ENCODE peak calls at places on chromosome 2, in six cellular contexts. O, A, J, X, D and S are unnamed samples.

GRCh38 chr2:187390891-187391290 is 57.2 kb downstream of the CALCRL start:
- DNase-seq in O (peak), A (peak), J (no peak), X (no peak), D (no peak), S (peak)

GRCh38 chr2:119544075-119545031 is at the start of gene CFAP221:
- DNase-seq in O (peak), A (peak), J (peak), X (peak), D (peak), S (peak)

GRCh38 chr2:157895531-157895930 is 19.4 kb upstream of the ACVR1 start:
- DNase-seq in O (no peak), A (peak), J (no peak), X (no peak), D (no peak), S (peak)

GRCh38 chr2:150449856-150450255 is 37.6 kb downstream of the RND3 start:
- DNase-seq in O (no peak), A (no peak), J (no peak), X (no peak), D (no peak), S (no peak)

GRCh38 chr2:32008811-32009478 is 1.9 kb downstream of the MEMO1 start:
- DNase-seq in O (no peak), A (peak), J (no peak), X (no peak), D (no peak), S (peak)

GRCh38 chr2:143617803-143618415 is 488.7 kb downstream of the ARHGAP15 start:
- DNase-seq in O (no peak), A (no peak), J (no peak), X (no peak), D (no peak), S (no peak)

GRCh38 chr2:75317316-75317715 is 118.0 kb upstream of the TACR1 start:
- DNase-seq in O (no peak), A (no peak), J (no peak), X (no peak), D (no peak), S (no peak)

GRCh38 chr2:229431331-229431954 is 160.4 kb upstream of the PID1 start:
- DNase-seq in O (no peak), A (peak), J (no peak), X (no peak), D (no peak), S (peak)

GRCh38 chr2:43013821-43014345 is 212.5 kb downstream of the ZFP36L2 start:
- DNase-seq in O (no peak), A (no peak), J (no peak), X (no peak), D (peak), S (no peak)

GRCh38 chr2:46381871-46382270 is 84.7 kb downstream of the EPAS1 start:
- DNase-seq in O (no peak), A (no peak), J (no peak), X (no peak), D (no peak), S (no peak)

GRCh38 chr2:230660294-230661060 is 52.2 kb upstream of the CAB39 start:
- DNase-seq in O (no peak), A (peak), J (peak), X (peak), D (peak), S (no peak)

GRCh38 chr2:200763422-200763821 is 48.3 kb upstream of the BZW1 start:
- DNase-seq in O (no peak), A (no peak), J (no peak), X (no peak), D (no peak), S (no peak)

GRCh38 chr2:111135910-111136297 is 15.2 kb downstream of the BCL2L11 start:
- DNase-seq in O (peak), A (no peak), J (peak), X (no peak), D (no peak), S (no peak)

GRCh38 chr2:238423561-238424312 is 3.0 kb upstream of the ASB1 start:
- DNase-seq in O (no peak), A (no peak), J (no peak), X (no peak), D (no peak), S (no peak)

GRCh38 chr2:106885981-106886915 is at the start of gene ST6GAL2:
- DNase-seq in O (peak), A (peak), J (no peak), X (peak), D (no peak), S (no peak)

GRCh38 chr2:16096962-16097361 is 156.6 kb downstream of the MYCN start:
- DNase-seq in O (no peak), A (no peak), J (no peak), X (no peak), D (no peak), S (no peak)

GRCh38 chr2:37469126-37469525 is 124.7 kb downstream of the QPCT start:
- DNase-seq in O (no peak), A (no peak), J (no peak), X (no peak), D (no peak), S (no peak)

GRCh38 chr2:98912221-98912851 is 23.7 kb downstream of the CRACDL start:
- DNase-seq in O (peak), A (peak), J (no peak), X (peak), D (no peak), S (peak)

GRCh38 chr2:73289304-73289703 is 4.0 kb downstream of the EGR4 start:
- DNase-seq in O (no peak), A (no peak), J (no peak), X (no peak), D (no peak), S (no peak)

GRCh38 chr2:240229005-240229404 is 88.5 kb upstream of the OTOS start:
- DNase-seq in O (no peak), A (no peak), J (no peak), X (no peak), D (no peak), S (no peak)

GRCh38 chr2:172864182-172864581 is 128.5 kb downstream of the RAPGEF4 start:
- DNase-seq in O (no peak), A (peak), J (peak), X (peak), D (peak), S (no peak)

GRCh38 chr2:127661072-127661618 is 14.2 kb downstream of the LIMS2 start:
- DNase-seq in O (no peak), A (no peak), J (peak), X (peak), D (no peak), S (no peak)

GRCh38 chr2:196440413-196440812 is 199.1 kb upstream of the CCDC150 start:
- DNase-seq in O (no peak), A (peak), J (no peak), X (no peak), D (no peak), S (no peak)

GRCh38 chr2:127592761-127593227 is 53.2 kb upstream of the GPR17 start:
- DNase-seq in O (no peak), A (no peak), J (no peak), X (no peak), D (no peak), S (no peak)

GRCh38 chr2:23425338-23425871 is 40.4 kb downstream of the KLHL29 start:
- DNase-seq in O (no peak), A (no peak), J (no peak), X (no peak), D (peak), S (no peak)

DNA sequence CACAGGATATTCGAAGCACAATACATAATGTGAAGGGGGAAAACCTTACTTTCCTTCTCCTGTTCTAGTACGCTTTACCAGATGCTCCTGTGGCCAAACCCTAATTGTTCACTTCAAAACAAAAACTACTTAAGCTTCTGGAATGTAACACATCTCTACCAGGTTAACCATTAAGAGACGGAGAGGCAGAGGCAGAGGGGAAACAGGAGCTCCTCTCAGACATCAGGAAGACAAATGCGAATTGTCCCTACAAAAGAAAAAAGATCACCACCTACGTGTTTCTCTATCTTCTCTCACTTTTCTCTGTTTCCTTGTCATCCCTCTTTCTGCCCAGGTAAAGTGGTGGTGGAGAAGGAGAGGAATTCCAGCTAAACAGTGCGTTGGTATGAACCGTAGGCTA is 266.8 kb downstream of the NRXN1 start:
- DNase-seq in O (no peak), A (no peak), J (no peak), X (no peak), D (no peak), S (no peak)
- H3K4me3 ChIP-seq in O (no peak), A (no peak), J (no peak), X (no peak), D (no peak), S (no peak)

DNA sequence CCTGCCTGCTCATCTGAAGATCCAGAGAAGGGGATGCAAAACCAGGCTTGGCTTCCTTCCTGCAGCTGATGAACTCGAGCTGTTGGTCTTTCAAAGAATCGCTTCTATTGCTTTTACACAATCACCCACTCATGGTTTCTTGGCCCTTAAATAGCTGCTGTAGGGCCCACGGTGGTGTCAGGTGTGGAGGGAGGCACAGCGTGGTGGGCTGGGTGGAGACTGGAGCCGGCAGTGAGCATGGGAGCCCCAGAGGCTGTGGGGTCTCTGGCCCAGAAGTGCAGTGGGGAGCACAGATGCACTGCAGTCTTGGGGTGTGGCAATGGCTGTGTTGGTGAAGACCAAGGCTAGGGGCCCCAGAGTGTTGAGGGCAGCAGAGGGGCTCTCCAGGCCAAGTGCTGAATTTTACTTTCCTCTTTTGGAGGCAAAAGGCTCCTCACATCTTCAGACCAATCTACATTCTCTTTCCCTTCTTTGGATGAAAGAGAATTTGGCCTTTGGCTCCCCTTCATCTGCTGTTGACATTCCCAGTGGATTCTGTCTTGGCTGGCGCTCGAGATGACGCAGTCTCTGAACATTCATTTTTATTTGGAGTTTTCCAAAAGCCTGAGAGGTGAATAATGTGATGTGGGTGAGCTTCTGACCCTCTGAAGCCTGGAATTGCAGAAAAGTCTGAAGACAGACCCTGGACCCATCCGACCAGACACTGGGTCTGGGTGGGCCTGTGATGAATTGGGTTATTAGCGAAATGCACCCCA is 70.1 kb upstream of the ASB18 start:
- DNase-seq in O (no peak), A (no peak), J (no peak), X (peak), D (no peak), S (no peak)
- H3K4me3 ChIP-seq in O (no peak), A (no peak), J (no peak), X (no peak), D (no peak), S (no peak)

GRCh38 chr2:232523682-232524597 is 2.0 kb upstream of the CHRND start:
- DNase-seq in O (peak), A (peak), J (no peak), X (no peak), D (no peak), S (peak)
- H3K4me3 ChIP-seq in O (peak), A (no peak), J (peak), X (peak), D (peak), S (no peak)

DNA sequence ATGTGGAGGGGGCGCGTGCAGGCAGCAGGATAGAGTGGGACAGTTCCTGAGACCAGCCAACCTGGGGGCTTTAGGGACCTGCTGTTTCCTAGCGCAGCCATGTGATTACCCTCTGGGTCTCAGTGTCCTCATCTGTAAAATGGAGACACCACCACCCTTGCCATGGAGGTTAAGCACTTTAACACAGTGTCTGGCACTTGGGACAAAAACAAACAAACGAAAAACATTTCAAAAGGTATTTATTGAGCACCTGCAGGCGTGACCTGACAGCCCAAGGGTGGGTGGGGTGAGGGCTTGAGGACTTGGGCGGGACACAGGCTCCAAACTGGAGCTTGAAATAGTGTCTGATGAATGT is 4.6 kb upstream of the CTDSP1 start:
- DNase-seq in O (no peak), A (no peak), J (no peak), X (no peak), D (no peak), S (no peak)
- H3K4me3 ChIP-seq in O (no peak), A (no peak), J (peak), X (no peak), D (no peak), S (no peak)

DNA sequence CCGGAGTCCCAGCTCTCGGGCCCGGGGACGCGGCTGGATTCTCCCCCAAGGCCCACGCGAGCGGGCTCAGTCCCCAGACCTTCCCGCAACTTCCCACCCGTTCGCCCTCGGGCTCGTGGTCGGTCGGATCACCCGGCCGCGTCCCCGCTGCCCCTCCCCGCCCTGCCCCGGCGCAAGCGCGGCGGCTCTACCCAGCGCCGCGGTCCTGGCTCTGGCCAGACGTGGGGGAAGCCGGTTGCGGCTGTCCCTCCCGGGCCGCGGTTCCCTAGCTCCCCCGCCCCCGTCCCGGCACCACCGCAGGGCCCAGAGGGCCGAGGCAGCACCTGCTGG is 353 bp downstream of the NFE2L2 start:
- DNase-seq in O (no peak), A (peak), J (peak), X (no peak), D (no peak), S (peak)
- H3K4me3 ChIP-seq in O (peak), A (peak), J (peak), X (peak), D (peak), S (peak)

GRCh38 chr2:137966043-137966442 is 1.8 kb downstream of the HNMT start:
- DNase-seq in O (no peak), A (no peak), J (no peak), X (no peak), D (no peak), S (no peak)
- H3K4me3 ChIP-seq in O (no peak), A (peak), J (peak), X (peak), D (peak), S (peak)